ENCODE peak calls at places on chromosome 18, in ten cellular contexts. One of them, this sample, is unnamed.

GRCh38 chr18:5282770-5283169 is 12.8 kb downstream of the ZBTB14 start:
- DNase-seq in HT1080: no peak
- DNase-seq in HTR-8/SVneo: no peak
- DNase-seq in Daoy: no peak
- DNase-seq in T-helper 2 cell: no peak
- DNase-seq in retina: no peak
- DNase-seq in iris pigment epithelial cell: no peak
- DNase-seq in T-cell: no peak
- DNase-seq in T-helper 9 cell: no peak
- DNase-seq in CMK: no peak
- DNase-seq in this sample: no peak

GRCh38 chr18:44767807-44768206 is 87.1 kb downstream of the SETBP1 start:
- DNase-seq in HT1080: no peak
- DNase-seq in iris pigment epithelial cell: no peak
- DNase-seq in retina: no peak
- DNase-seq in HTR-8/SVneo: no peak
- DNase-seq in T-helper 9 cell: no peak
- DNase-seq in T-cell: no peak
- DNase-seq in T-helper 2 cell: no peak
- DNase-seq in Daoy: no peak
- DNase-seq in CMK: no peak
- DNase-seq in this sample: no peak

GRCh38 chr18:61761875-61762274 is 130.9 kb downstream of the RNF152 start:
- DNase-seq in CMK: no peak
- DNase-seq in Daoy: no peak
- DNase-seq in iris pigment epithelial cell: no peak
- DNase-seq in retina: no peak
- DNase-seq in HTR-8/SVneo: no peak
- DNase-seq in T-helper 9 cell: no peak
- DNase-seq in HT1080: no peak
- DNase-seq in T-helper 2 cell: no peak
- DNase-seq in T-cell: no peak
- DNase-seq in this sample: no peak

GRCh38 chr18:34650121-34650545 is 60.0 kb upstream of the DTNA start:
- DNase-seq in T-cell: no peak
- DNase-seq in HTR-8/SVneo: no peak
- DNase-seq in retina: no peak
- DNase-seq in iris pigment epithelial cell: peak; percentile 86
- DNase-seq in T-helper 2 cell: no peak
- DNase-seq in Daoy: no peak
- DNase-seq in CMK: no peak
- DNase-seq in T-helper 9 cell: no peak
- DNase-seq in HT1080: peak; percentile 61
- DNase-seq in this sample: no peak

GRCh38 chr18:47737198-47737830 is 193.1 kb downstream of the SMAD2 start:
- DNase-seq in T-cell: no peak
- DNase-seq in HTR-8/SVneo: no peak
- DNase-seq in HT1080: no peak
- DNase-seq in T-helper 9 cell: no peak
- DNase-seq in T-helper 2 cell: no peak
- DNase-seq in Daoy: no peak
- DNase-seq in iris pigment epithelial cell: no peak
- DNase-seq in CMK: no peak
- DNase-seq in retina: no peak
- DNase-seq in this sample: no peak

GRCh38 chr18:12327510-12328178 is 19.6 kb downstream of the TUBB6 start:
- DNase-seq in retina: peak; percentile 51
- DNase-seq in HTR-8/SVneo: peak; percentile 75
- DNase-seq in CMK: no peak
- DNase-seq in HT1080: peak; percentile 76
- DNase-seq in T-helper 2 cell: peak; percentile 39
- DNase-seq in Daoy: peak; percentile 72
- DNase-seq in T-cell: peak; percentile 55
- DNase-seq in T-helper 9 cell: peak; percentile 61
- DNase-seq in iris pigment epithelial cell: peak; percentile 77
- DNase-seq in this sample: peak; percentile 48

GRCh38 chr18:50662177-50662576 is 102.3 kb downstream of the MAPK4 start:
- DNase-seq in CMK: no peak
- DNase-seq in iris pigment epithelial cell: peak; percentile 37
- DNase-seq in T-helper 9 cell: no peak
- DNase-seq in HT1080: peak; percentile 32
- DNase-seq in T-cell: no peak
- DNase-seq in retina: no peak
- DNase-seq in Daoy: no peak
- DNase-seq in T-helper 2 cell: no peak
- DNase-seq in HTR-8/SVneo: no peak
- DNase-seq in this sample: peak; percentile 14

GRCh38 chr18:61953641-61954040 is 60.8 kb upstream of the RNF152 start:
- DNase-seq in HTR-8/SVneo: no peak
- DNase-seq in T-helper 2 cell: no peak
- DNase-seq in iris pigment epithelial cell: no peak
- DNase-seq in Daoy: no peak
- DNase-seq in T-cell: no peak
- DNase-seq in retina: no peak
- DNase-seq in HT1080: no peak
- DNase-seq in CMK: no peak
- DNase-seq in T-helper 9 cell: no peak
- DNase-seq in this sample: no peak

GRCh38 chr18:46009158-46009866 is 42.2 kb upstream of the EPG5 start:
- DNase-seq in T-cell: no peak
- DNase-seq in T-helper 2 cell: no peak
- DNase-seq in HTR-8/SVneo: no peak
- DNase-seq in CMK: no peak
- DNase-seq in iris pigment epithelial cell: no peak
- DNase-seq in Daoy: no peak
- DNase-seq in HT1080: no peak
- DNase-seq in T-helper 9 cell: no peak
- DNase-seq in retina: no peak
- DNase-seq in this sample: no peak

GRCh38 chr18:39414009-39414700 is 1848.6 kb upstream of the CELF4 start:
- DNase-seq in Daoy: no peak
- DNase-seq in T-helper 9 cell: no peak
- DNase-seq in HTR-8/SVneo: peak; percentile 3
- DNase-seq in T-helper 2 cell: no peak
- DNase-seq in CMK: no peak
- DNase-seq in T-cell: no peak
- DNase-seq in retina: no peak
- DNase-seq in HT1080: peak; percentile 93
- DNase-seq in iris pigment epithelial cell: peak; percentile 79
- DNase-seq in this sample: peak; percentile 38

GRCh38 chr18:37634516-37634915 is 68.9 kb upstream of the CELF4 start:
- DNase-seq in T-cell: no peak
- DNase-seq in T-helper 2 cell: no peak
- DNase-seq in Daoy: no peak
- DNase-seq in HTR-8/SVneo: no peak
- DNase-seq in CMK: no peak
- DNase-seq in retina: no peak
- DNase-seq in HT1080: no peak
- DNase-seq in T-helper 9 cell: no peak
- DNase-seq in iris pigment epithelial cell: no peak
- DNase-seq in this sample: no peak

GRCh38 chr18:36179562-36180334 is 7.5 kb upstream of the MOCOS start:
- DNase-seq in Daoy: no peak
- DNase-seq in CMK: no peak
- DNase-seq in iris pigment epithelial cell: peak; percentile 89
- DNase-seq in HT1080: peak; percentile 59
- DNase-seq in T-cell: no peak
- DNase-seq in HTR-8/SVneo: no peak
- DNase-seq in retina: no peak
- DNase-seq in T-helper 9 cell: no peak
- DNase-seq in T-helper 2 cell: no peak
- DNase-seq in this sample: no peak

This sample was measured in RCC 7860.